ENCODE peak calls at places on chromosomes 3 and 15, in seven cellular contexts. Z is AG08395, T is iris pigment epithelial cell, X is HTR-8/SVneo, H is iPS DF 19.7, U is memory B cell, Q is neural crest cell. A is an unnamed sample.

GRCh38 chr3:186760883-186761447 is 22.4 kb upstream of the EIF4A2 start:
- DNase-seq in Z (no peak), T (no peak), X (no peak), H (no peak), U (no peak), Q (no peak), A (no peak)

GRCh38 chr3:123401836-123402530 is 46.9 kb downstream of the ADCY5 start:
- DNase-seq in Z (no peak), T (no peak), X (no peak), H (no peak), U (no peak), Q (no peak), A (no peak)

GRCh38 chr15:60460931-60461330 is 18.0 kb downstream of the ICE2 start:
- DNase-seq in Z (peak), T (peak), X (no peak), H (no peak), U (no peak), Q (no peak), A (peak)

GRCh38 chr15:40313531-40314398 is 6.0 kb upstream of the PLCB2 start:
- DNase-seq in Z (peak), T (no peak), X (no peak), H (no peak), U (no peak), Q (no peak), A (no peak)

GRCh38 chr3:64218746-64219145 is 6.5 kb downstream of the PRICKLE2 start:
- DNase-seq in Z (no peak), T (no peak), X (no peak), H (no peak), U (no peak), Q (no peak), A (no peak)

GRCh38 chr15:65306551-65306950 is 2.1 kb downstream of the RNU5B-1 start:
- DNase-seq in Z (no peak), T (no peak), X (no peak), H (no peak), U (no peak), Q (no peak), A (no peak)

GRCh38 chr3:62571916-62572315 is 198.6 kb upstream of the FEZF2 start:
- DNase-seq in Z (no peak), T (no peak), X (no peak), H (no peak), U (no peak), Q (no peak), A (no peak)

GRCh38 chr15:79811406-79812405 is 85.1 kb downstream of the MTHFS start:
- DNase-seq in Z (peak), T (peak), X (no peak), H (no peak), U (no peak), Q (no peak), A (peak)

GRCh38 chr15:57795261-57795660 is 88.7 kb downstream of the POLR2M start:
- DNase-seq in Z (no peak), T (no peak), X (no peak), H (no peak), U (no peak), Q (no peak), A (no peak)

GRCh38 chr3:147572970-147573340 is 163.8 kb downstream of the ZIC1 start:
- DNase-seq in Z (peak), T (no peak), X (no peak), H (no peak), U (no peak), Q (no peak), A (no peak)

GRCh38 chr15:57440799-57441198 is 64.5 kb downstream of the CGNL1 start:
- DNase-seq in Z (peak), T (peak), X (peak), H (no peak), U (no peak), Q (no peak), A (peak)

GRCh38 chr15:92142242-92143232 is 251.1 kb upstream of the ST8SIA2 start:
- DNase-seq in Z (no peak), T (no peak), X (no peak), H (no peak), U (no peak), Q (no peak), A (peak)

GRCh38 chr15:90570643-90571042 is 40.9 kb downstream of the CRTC3 start:
- DNase-seq in Z (no peak), T (no peak), X (no peak), H (no peak), U (no peak), Q (no peak), A (no peak)

GRCh38 chr3:81684739-81685395 is 76.6 kb downstream of the GBE1 start:
- DNase-seq in Z (peak), T (peak), X (no peak), H (no peak), U (no peak), Q (no peak), A (peak)

GRCh38 chr3:129409541-129409940 is 18.9 kb downstream of the EFCAB12 start:
- DNase-seq in Z (no peak), T (peak), X (no peak), H (no peak), U (no peak), Q (no peak), A (peak)

GRCh38 chr15:45401665-45402161 is 23.4 kb upstream of the GATM start:
- DNase-seq in Z (no peak), T (no peak), X (no peak), H (no peak), U (no peak), Q (no peak), A (no peak)

GRCh38 chr15:69729167-69729748 is 276.6 kb downstream of the RPLP1 start:
- DNase-seq in Z (peak), T (peak), X (peak), H (no peak), U (peak), Q (peak), A (no peak)

GRCh38 chr3:40847571-40847992 is 322.8 kb downstream of the ZNF621 start:
- DNase-seq in Z (no peak), T (peak), X (no peak), H (peak), U (no peak), Q (no peak), A (peak)

GRCh38 chr15:92614791-92615785 is 40.5 kb downstream of the FAM174B start:
- DNase-seq in Z (no peak), T (no peak), X (no peak), H (no peak), U (no peak), Q (no peak), A (no peak)

A was measured in astrocyte.